ENCODE peak calls at places on chromosomes 11 and 22, in seven cellular contexts. P is GM12891; R is activated naive CD8-positive, alpha-beta T cell treated with anti-CD3 and anti-CD28 coated beads, Interleukin-2, amount 50 U/mL, for 24 hours; M is glutamatergic neuron; T is ELR; L is upper lobe of right lung; V is erythroblast. O is an unnamed sample.

GRCh38 chr11:5240458-5240857 is 6.2 kb upstream of the HBD start:
- DNase-seq in T (no peak), V (no peak), R (no peak), P (no peak), M (no peak), L (no peak), O (no peak)

GRCh38 chr11:45105233-45105992 is 41.0 kb upstream of the PRDM11 start:
- DNase-seq in L (peak), R (peak), V (peak), P (peak), M (peak), T (peak), O (peak)

GRCh38 chr11:104572279-104572678 is 326.0 kb downstream of the CASP12 start:
- DNase-seq in L (no peak), R (no peak), P (no peak), V (no peak), T (peak), M (no peak), O (no peak)

GRCh38 chr11:575324-575995 is 810 bp upstream of the PHRF1 start:
- DNase-seq in R (no peak), V (no peak), L (no peak), T (peak), M (no peak), P (no peak), O (no peak)

GRCh38 chr11:120863359-120863758 is 160.5 kb upstream of the TBCEL start:
- DNase-seq in R (no peak), P (no peak), L (no peak), M (no peak), T (peak), V (no peak), O (no peak)

GRCh38 chr11:65254724-65255123 is 7.0 kb upstream of the POLA2 start:
- DNase-seq in V (no peak), R (no peak), T (no peak), L (peak), P (no peak), M (no peak), O (no peak)

GRCh38 chr11:72430743-72431570 is 3.4 kb downstream of the CLPB start:
- DNase-seq in R (no peak), L (no peak), P (peak), V (peak), T (peak), M (peak), O (peak)

GRCh38 chr22:17970205-17970708 is 54.1 kb downstream of the MICAL3 start:
- DNase-seq in L (no peak), V (peak), M (peak), T (peak), P (no peak), R (no peak), O (no peak)

GRCh38 chr11:118076754-118077281 is at the start of gene TMPRSS4:
- DNase-seq in T (no peak), M (no peak), L (no peak), R (no peak), P (no peak), V (no peak), O (no peak)

GRCh38 chr11:44671234-44671633 is 55.5 kb upstream of the TSPAN18 start:
- DNase-seq in T (no peak), V (no peak), L (no peak), R (no peak), M (no peak), P (no peak), O (no peak)

GRCh38 chr11:86360775-86361395 is 13.8 kb upstream of the CCDC81 start:
- DNase-seq in L (no peak), P (no peak), T (peak), R (no peak), M (no peak), V (no peak), O (no peak)

GRCh38 chr22:18905540-18906409 is at the start of gene DGCR6:
- DNase-seq in M (no peak), P (no peak), L (no peak), V (no peak), T (no peak), R (no peak), O (no peak)

GRCh38 chr11:73265853-73266643 is 6.1 kb upstream of the P2RY6 start:
- DNase-seq in R (no peak), M (no peak), L (no peak), T (no peak), V (no peak), P (no peak), O (no peak)

GRCh38 chr11:10906521-10906920 is 48.7 kb upstream of the ZBED5 start:
- DNase-seq in M (no peak), V (no peak), P (no peak), R (no peak), T (peak), L (no peak), O (no peak)

GRCh38 chr22:46077669-46078099 is 72.6 kb upstream of the PPARA start:
- DNase-seq in L (no peak), T (peak), R (no peak), M (no peak), V (no peak), P (no peak), O (no peak)

GRCh38 chr22:24460418-24461089 is 33.2 kb downstream of the ADORA2A start:
- DNase-seq in T (no peak), M (no peak), V (peak), R (no peak), P (no peak), L (no peak), O (peak)

GRCh38 chr22:20132686-20133246 is 1.2 kb downstream of the ZDHHC8 start:
- DNase-seq in M (no peak), T (no peak), V (no peak), R (no peak), L (no peak), P (no peak), O (no peak)

O was measured in GM13976.